ENCODE peak calls at places on chromosome X, in nine cellular contexts. Z is endothelial cell of umbilical vein; H is cardiac muscle cell; V is mesendoderm; P is effector memory CD4-positive, alpha-beta T cell; E is psoas muscle; C is GM23248; G is SJSA1; I is A549. K is an unnamed sample.

GRCh38 chrX:119155416-119156035 is 27.9 kb upstream of the KIAA1210 start:
- DNase-seq in Z (peak), H (peak), V (no peak), P (no peak), E (no peak), C (peak), G (no peak), I (peak), K (peak)

GRCh38 chrX:18833071-18833731 is 125.8 kb downstream of the PPEF1 start:
- DNase-seq in Z (no peak), H (peak), V (no peak), P (no peak), E (peak), C (peak), G (no peak), I (no peak), K (peak)

GRCh38 chrX:119693032-119693995 is at the start of gene SEPTIN6:
- DNase-seq in Z (peak), H (peak), V (peak), P (peak), E (peak), C (peak), G (peak), I (peak), K (peak)

GRCh38 chrX:150212672-150213480 is 150.2 kb upstream of the MAMLD1 start:
- DNase-seq in Z (no peak), H (peak), V (peak), P (no peak), E (no peak), C (peak), G (no peak), I (no peak), K (no peak)

GRCh38 chrX:104372547-104372946 is 117.8 kb upstream of the ESX1 start:
- DNase-seq in Z (no peak), H (no peak), V (no peak), P (no peak), E (no peak), C (no peak), G (no peak), I (no peak), K (no peak)

GRCh38 chrX:86154586-86154985 is 6.3 kb downstream of the DACH2 start:
- DNase-seq in Z (no peak), H (no peak), V (no peak), P (no peak), E (no peak), C (no peak), G (no peak), I (no peak), K (no peak)

GRCh38 chrX:139094671-139095592 is 383.4 kb upstream of the FGF13 start:
- DNase-seq in Z (no peak), H (no peak), V (peak), P (no peak), E (no peak), C (peak), G (no peak), I (no peak), K (no peak)

GRCh38 chrX:10158279-10158939 is 1.6 kb downstream of the CLCN4 start:
- DNase-seq in Z (peak), H (no peak), V (peak), P (no peak), E (peak), C (peak), G (no peak), I (peak), K (no peak)

GRCh38 chrX:53287493-53288138 is 6.2 kb upstream of the IQSEC2 start:
- DNase-seq in Z (peak), H (peak), V (no peak), P (no peak), E (peak), C (peak), G (peak), I (no peak), K (no peak)

GRCh38 chrX:11337292-11338009 is 44.2 kb downstream of the AMELX start:
- DNase-seq in Z (no peak), H (no peak), V (no peak), P (no peak), E (no peak), C (no peak), G (no peak), I (no peak), K (no peak)

GRCh38 chrX:24231169-24231568 is 81.6 kb downstream of the ZFX start:
- DNase-seq in Z (peak), H (peak), V (no peak), P (no peak), E (no peak), C (peak), G (no peak), I (peak), K (peak)

GRCh38 chrX:101462892-101463291 is 22.4 kb upstream of the ARMCX4 start:
- DNase-seq in Z (peak), H (peak), V (peak), P (no peak), E (no peak), C (peak), G (no peak), I (peak), K (no peak)

GRCh38 chrX:9701790-9702189 is 63.9 kb downstream of the GPR143 start:
- DNase-seq in Z (no peak), H (no peak), V (no peak), P (no peak), E (no peak), C (no peak), G (no peak), I (no peak), K (no peak)

GRCh38 chrX:150236304-150236703 is 126.8 kb upstream of the MAMLD1 start:
- DNase-seq in Z (no peak), H (no peak), V (no peak), P (no peak), E (no peak), C (peak), G (peak), I (no peak), K (no peak)

GRCh38 chrX:2500681-2501151 is at the start of the genes DHRSX and ZBED1:
- DNase-seq in Z (no peak), H (peak), V (peak), P (peak), E (peak), C (peak), G (no peak), I (peak), K (no peak)

GRCh38 chrX:54044877-54045328 is 630 bp upstream of the PHF8 start:
- DNase-seq in Z (no peak), H (no peak), V (no peak), P (no peak), E (no peak), C (no peak), G (no peak), I (no peak), K (no peak)

GRCh38 chrX:70979136-70979762 is 48.4 kb upstream of the SLC7A3 start:
- DNase-seq in Z (peak), H (peak), V (peak), P (no peak), E (no peak), C (peak), G (no peak), I (peak), K (no peak)

GRCh38 chrX:23820235-23820782 is 37.3 kb downstream of the SAT1 start:
- DNase-seq in Z (no peak), H (peak), V (no peak), P (no peak), E (no peak), C (no peak), G (no peak), I (no peak), K (no peak)

GRCh38 chrX:350534-351321 is 32.1 kb upstream of the GTPBP6 start:
- DNase-seq in Z (no peak), H (no peak), V (no peak), P (no peak), E (no peak), C (no peak), G (no peak), I (no peak), K (no peak)

GRCh38 chrX:144896323-144896722 is 351.0 kb upstream of the SPANXN1 start:
- DNase-seq in Z (no peak), H (no peak), V (peak), P (no peak), E (no peak), C (peak), G (no peak), I (no peak), K (no peak)

GRCh38 chrX:24759786-24760185 is 66.1 kb downstream of the POLA1 start:
- DNase-seq in Z (no peak), H (no peak), V (no peak), P (no peak), E (no peak), C (no peak), G (no peak), I (no peak), K (no peak)

GRCh38 chrX:109281478-109282275 is 200.2 kb downstream of the GUCY2F start:
- DNase-seq in Z (peak), H (peak), V (peak), P (no peak), E (no peak), C (no peak), G (no peak), I (no peak), K (no peak)

GRCh38 chrX:625137-625691 is 5.4 kb upstream of the SHOX start:
- DNase-seq in Z (no peak), H (no peak), V (no peak), P (no peak), E (no peak), C (no peak), G (no peak), I (no peak), K (no peak)

GRCh38 chrX:77893713-77894112 is 1.5 kb downstream of the MAGT1 start:
- DNase-seq in Z (no peak), H (no peak), V (no peak), P (no peak), E (no peak), C (no peak), G (no peak), I (no peak), K (no peak)
- H3K4me3 ChIP-seq in Z (peak), H (peak), V (no peak), P (no peak), E (peak), C (peak), G (no peak), I (no peak), K (peak)

DNA sequence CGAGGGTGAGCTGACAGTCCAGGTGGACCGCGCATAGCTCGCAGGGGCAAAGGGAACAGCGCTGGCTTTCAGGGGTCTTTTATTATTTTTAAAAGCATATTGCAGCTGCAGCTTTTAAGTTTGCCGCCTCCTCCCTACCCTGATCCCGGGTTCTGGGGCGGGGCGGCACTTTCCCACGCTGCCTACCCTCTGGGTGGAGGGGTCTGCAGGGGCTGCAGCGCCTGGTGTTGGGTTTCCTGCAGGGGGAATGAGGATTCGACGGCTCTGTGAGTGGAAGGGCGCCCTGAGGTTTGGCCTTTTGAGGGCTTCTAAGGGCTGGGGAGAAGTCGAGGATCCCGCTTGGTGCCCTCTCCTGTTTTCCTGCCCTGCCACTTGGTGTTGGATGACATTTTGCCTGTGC is 80.7 kb upstream of the SCML1 start:
- DNase-seq in Z (no peak), H (no peak), V (no peak), P (no peak), E (no peak), C (no peak), G (no peak), I (no peak), K (no peak)
- H3K4me3 ChIP-seq in Z (no peak), H (peak), V (no peak), P (no peak), E (no peak), C (no peak), G (no peak), I (no peak), K (no peak)

GRCh38 chrX:7146026-7146702 is 1.3 kb upstream of the STS start:
- DNase-seq in Z (no peak), H (no peak), V (no peak), P (no peak), E (no peak), C (peak), G (no peak), I (no peak), K (no peak)
- H3K4me3 ChIP-seq in Z (no peak), H (no peak), V (no peak), P (no peak), E (no peak), C (peak), G (no peak), I (peak), K (no peak)

GRCh38 chrX:154094833-154095232 is 2.7 kb downstream of the MECP2 start:
- DNase-seq in Z (no peak), H (no peak), V (no peak), P (no peak), E (no peak), C (no peak), G (no peak), I (no peak), K (no peak)

GRCh38 chrX:154097003-154097596 is 417 bp downstream of the MECP2 start:
- DNase-seq in Z (peak), H (peak), V (peak), P (peak), E (peak), C (peak), G (peak), I (peak), K (peak)

GRCh38 chrX:154097597-154098541 is at the start of gene MECP2:
- DNase-seq in Z (peak), H (peak), V (peak), P (peak), E (peak), C (peak), G (peak), I (peak), K (peak)

GRCh38 chrX:154098551-154098950 is 1.0 kb upstream of the MECP2 start:
- DNase-seq in Z (no peak), H (no peak), V (no peak), P (no peak), E (no peak), C (no peak), G (no peak), I (no peak), K (no peak)

DNA sequence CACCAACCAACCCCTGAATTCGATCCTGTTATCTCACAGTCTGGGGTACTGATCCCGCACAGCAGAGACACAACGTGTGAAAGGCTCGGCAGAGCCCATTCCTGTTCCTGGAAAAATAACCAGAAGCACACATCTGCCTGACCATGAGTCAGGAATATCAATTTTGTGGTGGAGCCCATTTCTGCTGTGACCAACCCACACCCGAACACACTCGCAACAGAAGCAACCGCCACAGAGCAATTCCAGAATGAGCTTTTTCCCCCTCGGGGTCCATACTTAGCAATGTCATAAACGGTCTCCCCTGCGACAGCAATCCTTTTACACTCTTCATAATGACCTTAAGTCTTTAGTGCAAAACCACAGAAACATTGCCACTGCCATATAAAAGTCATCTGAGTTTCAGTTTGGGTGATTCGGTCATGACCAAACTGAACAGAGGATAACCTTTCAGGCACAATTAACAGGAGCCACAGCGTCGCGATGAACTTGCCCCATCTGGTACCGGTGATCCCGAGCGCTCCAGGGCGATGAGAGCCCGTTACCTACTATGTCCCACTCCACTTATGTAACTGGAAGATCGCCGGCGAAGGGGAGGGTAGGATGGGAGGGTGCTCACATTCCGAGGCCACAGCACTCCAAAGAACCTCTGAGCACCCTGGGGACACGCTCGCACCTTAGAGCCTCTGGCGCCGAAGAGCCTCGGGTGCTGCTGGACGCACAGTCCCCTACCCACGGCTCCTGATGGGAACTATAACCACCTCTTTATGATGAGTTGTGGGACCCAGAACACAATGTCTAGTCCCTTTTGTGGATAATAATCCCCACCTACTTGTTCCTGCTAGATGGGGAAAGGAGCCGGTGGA is 1.1 kb downstream of the MECP2 start:
- DNase-seq in Z (no peak), H (peak), V (no peak), P (no peak), E (peak), C (peak), G (no peak), I (no peak), K (no peak)
- H3K4me3 ChIP-seq in Z (peak), H (peak), V (peak), P (peak), E (peak), C (peak), G (peak), I (peak), K (peak)

GRCh38 chrX:134377537-134377936 is 82.4 kb upstream of the HPRT1 start:
- DNase-seq in Z (peak), H (peak), V (peak), P (no peak), E (no peak), C (peak), G (peak), I (no peak), K (peak)

GRCh38 chrX:134374294-134374693 is 85.7 kb upstream of the HPRT1 start:
- DNase-seq in Z (peak), H (peak), V (no peak), P (no peak), E (no peak), C (peak), G (no peak), I (no peak), K (no peak)

GRCh38 chrX:134373736-134374135 is 86.2 kb upstream of the HPRT1 start:
- DNase-seq in Z (peak), H (no peak), V (no peak), P (no peak), E (no peak), C (peak), G (no peak), I (no peak), K (no peak)

GRCh38 chrX:134375691-134376090 is 84.3 kb upstream of the HPRT1 start:
- DNase-seq in Z (no peak), H (no peak), V (no peak), P (no peak), E (no peak), C (no peak), G (no peak), I (no peak), K (no peak)

DNA sequence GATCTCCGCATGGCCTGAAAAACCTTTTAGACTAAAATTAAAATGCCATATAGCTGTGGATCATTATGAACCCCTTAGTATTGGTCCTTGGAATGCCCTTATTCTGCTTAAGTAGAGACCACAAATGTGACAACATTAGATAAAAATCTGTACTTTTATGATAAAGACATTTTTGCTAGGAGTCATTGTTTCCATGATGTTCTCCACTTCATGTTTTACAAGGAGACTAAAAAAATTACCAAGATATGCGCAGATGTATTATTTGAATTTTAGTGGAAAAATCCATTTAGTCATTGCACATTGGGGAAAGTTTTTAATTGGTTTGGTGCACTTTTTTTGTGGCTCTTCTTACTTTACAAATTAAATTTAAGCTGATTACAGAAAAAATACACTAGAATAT is 85.1 kb upstream of the HPRT1 start:
- DNase-seq in Z (peak), H (peak), V (no peak), P (no peak), E (no peak), C (peak), G (no peak), I (no peak), K (no peak)
- H3K4me3 ChIP-seq in Z (no peak), H (peak), V (no peak), P (peak), E (peak), C (peak), G (peak), I (peak), K (peak)

GRCh38 chrX:115894087-115894486 is 276.5 kb upstream of the AGTR2 start:
- DNase-seq in Z (no peak), H (peak), V (peak), P (no peak), E (no peak), C (no peak), G (no peak), I (no peak), K (no peak)

GRCh38 chrX:115896362-115896761 is 274.2 kb upstream of the AGTR2 start:
- DNase-seq in Z (no peak), H (no peak), V (no peak), P (no peak), E (no peak), C (no peak), G (no peak), I (no peak), K (no peak)

GRCh38 chrX:115892056-115892708 is 278.4 kb upstream of the AGTR2 start:
- DNase-seq in Z (no peak), H (no peak), V (no peak), P (no peak), E (no peak), C (peak), G (no peak), I (no peak), K (no peak)

GRCh38 chrX:115895678-115896329 is 274.7 kb upstream of the AGTR2 start:
- DNase-seq in Z (no peak), H (no peak), V (no peak), P (no peak), E (no peak), C (no peak), G (no peak), I (no peak), K (no peak)

GRCh38 chrX:115892787-115893671 is 277.5 kb upstream of the AGTR2 start:
- DNase-seq in Z (no peak), H (peak), V (peak), P (no peak), E (peak), C (peak), G (no peak), I (no peak), K (no peak)
- H3K4me3 ChIP-seq in Z (no peak), H (no peak), V (no peak), P (no peak), E (peak), C (no peak), G (no peak), I (no peak), K (no peak)

GRCh38 chrX:107674480-107675364 is 46.4 kb downstream of the PRPS1 start:
- DNase-seq in Z (no peak), H (peak), V (no peak), P (peak), E (peak), C (peak), G (peak), I (no peak), K (peak)

GRCh38 chrX:107675365-107675654 is 47.0 kb downstream of the PRPS1 start:
- DNase-seq in Z (no peak), H (no peak), V (no peak), P (no peak), E (no peak), C (no peak), G (no peak), I (no peak), K (no peak)

GRCh38 chrX:107672955-107673378 is 44.7 kb downstream of the PRPS1 start:
- DNase-seq in Z (peak), H (peak), V (peak), P (peak), E (peak), C (peak), G (peak), I (peak), K (peak)

GRCh38 chrX:107673401-107673800 is 45.1 kb downstream of the PRPS1 start:
- DNase-seq in Z (no peak), H (no peak), V (no peak), P (no peak), E (no peak), C (peak), G (no peak), I (no peak), K (no peak)

DNA sequence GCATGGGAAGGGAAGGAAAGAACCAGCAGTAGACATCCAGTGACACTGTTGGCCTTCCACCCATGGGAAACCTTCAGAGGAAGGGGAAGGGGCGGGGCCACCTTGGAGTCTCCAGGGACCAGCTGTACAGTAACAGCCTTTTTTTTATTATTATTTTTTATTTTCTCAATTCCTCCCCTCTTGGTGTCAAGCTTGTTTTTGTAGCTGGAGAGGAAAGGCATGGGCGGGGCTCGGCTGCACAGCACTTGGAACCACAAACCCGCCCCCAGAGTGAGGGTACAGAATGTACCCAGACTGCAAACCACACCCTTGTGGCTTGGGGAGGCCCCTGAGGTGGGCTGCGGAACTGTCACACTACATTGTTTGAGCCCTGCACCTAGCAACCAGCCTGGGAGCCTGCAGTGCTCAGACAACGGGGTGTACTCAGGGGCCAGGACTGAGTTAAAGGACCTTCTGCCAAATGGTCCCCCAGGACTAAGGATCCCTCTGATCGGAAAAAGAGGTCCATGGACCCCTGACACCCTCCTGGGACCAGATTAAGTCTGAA is 45.7 kb downstream of the PRPS1 start:
- DNase-seq in Z (peak), H (peak), V (no peak), P (peak), E (peak), C (peak), G (peak), I (no peak), K (peak)
- H3K4me3 ChIP-seq in Z (no peak), H (no peak), V (no peak), P (peak), E (no peak), C (no peak), G (no peak), I (no peak), K (peak)

K was measured in skeletal muscle cell.